ENCODE peak calls at places on chromosomes 12 and 14, in ten cellular contexts. One of them, this sample, is unnamed.

GRCh38 chr14:83992857-83993256 is 1537.1 kb upstream of the FLRT2 start:
- DNase-seq in ACHN: no peak
- DNase-seq in stimulated activated naive CD4-positive, alpha-beta T cell: no peak
- DNase-seq in stomach: no peak
- DNase-seq in iPS-NIHi11: no peak
- DNase-seq in cardiac fibroblast: no peak
- DNase-seq in thoracic aorta: no peak
- DNase-seq in A549: no peak
- DNase-seq in bronchial epithelial cell: no peak
- DNase-seq in glutamatergic neuron: no peak
- DNase-seq in this sample: no peak

GRCh38 chr14:36773136-36773540 is 111.5 kb downstream of the PAX9 start:
- DNase-seq in stomach: no peak
- DNase-seq in cardiac fibroblast: peak
- DNase-seq in glutamatergic neuron: no peak
- DNase-seq in ACHN: peak
- DNase-seq in iPS-NIHi11: peak
- DNase-seq in A549: peak
- DNase-seq in bronchial epithelial cell: peak
- DNase-seq in stimulated activated naive CD4-positive, alpha-beta T cell: no peak
- DNase-seq in thoracic aorta: no peak
- DNase-seq in this sample: no peak

GRCh38 chr14:41749425-41749824 is 142.7 kb downstream of the LRFN5 start:
- DNase-seq in bronchial epithelial cell: no peak
- DNase-seq in A549: no peak
- DNase-seq in stomach: no peak
- DNase-seq in thoracic aorta: no peak
- DNase-seq in iPS-NIHi11: no peak
- DNase-seq in ACHN: peak
- DNase-seq in cardiac fibroblast: peak
- DNase-seq in stimulated activated naive CD4-positive, alpha-beta T cell: peak
- DNase-seq in glutamatergic neuron: no peak
- DNase-seq in this sample: no peak

GRCh38 chr12:92640686-92641085 is 62.1 kb upstream of the PLEKHG7 start:
- DNase-seq in thoracic aorta: no peak
- DNase-seq in cardiac fibroblast: no peak
- DNase-seq in stomach: no peak
- DNase-seq in iPS-NIHi11: no peak
- DNase-seq in bronchial epithelial cell: no peak
- DNase-seq in stimulated activated naive CD4-positive, alpha-beta T cell: no peak
- DNase-seq in ACHN: no peak
- DNase-seq in A549: no peak
- DNase-seq in glutamatergic neuron: no peak
- DNase-seq in this sample: no peak

GRCh38 chr14:42779024-42779423 is 1172.3 kb downstream of the LRFN5 start:
- DNase-seq in A549: no peak
- DNase-seq in glutamatergic neuron: no peak
- DNase-seq in cardiac fibroblast: peak
- DNase-seq in stimulated activated naive CD4-positive, alpha-beta T cell: no peak
- DNase-seq in thoracic aorta: no peak
- DNase-seq in iPS-NIHi11: no peak
- DNase-seq in bronchial epithelial cell: peak
- DNase-seq in ACHN: no peak
- DNase-seq in stomach: no peak
- DNase-seq in this sample: no peak

GRCh38 chr12:122336015-122336946 is 70.0 kb upstream of the VPS33A start:
- DNase-seq in thoracic aorta: no peak
- DNase-seq in stomach: no peak
- DNase-seq in stimulated activated naive CD4-positive, alpha-beta T cell: peak
- DNase-seq in A549: peak
- DNase-seq in glutamatergic neuron: peak
- DNase-seq in cardiac fibroblast: peak
- DNase-seq in bronchial epithelial cell: peak
- DNase-seq in iPS-NIHi11: peak
- DNase-seq in ACHN: peak
- DNase-seq in this sample: peak

GRCh38 chr12:94712852-94713545 is 62.6 kb upstream of the TMCC3 start:
- DNase-seq in stimulated activated naive CD4-positive, alpha-beta T cell: no peak
- DNase-seq in bronchial epithelial cell: no peak
- DNase-seq in cardiac fibroblast: no peak
- DNase-seq in A549: no peak
- DNase-seq in iPS-NIHi11: no peak
- DNase-seq in ACHN: no peak
- DNase-seq in stomach: no peak
- DNase-seq in glutamatergic neuron: no peak
- DNase-seq in thoracic aorta: no peak
- DNase-seq in this sample: no peak

GRCh38 chr12:24127919-24128721 is 178.7 kb upstream of the SOX5 start:
- DNase-seq in ACHN: no peak
- DNase-seq in stomach: no peak
- DNase-seq in A549: no peak
- DNase-seq in bronchial epithelial cell: no peak
- DNase-seq in thoracic aorta: no peak
- DNase-seq in iPS-NIHi11: no peak
- DNase-seq in cardiac fibroblast: no peak
- DNase-seq in glutamatergic neuron: no peak
- DNase-seq in stimulated activated naive CD4-positive, alpha-beta T cell: no peak
- DNase-seq in this sample: no peak

GRCh38 chr12:101857043-101857558 is 20.3 kb upstream of the DRAM1 start:
- DNase-seq in cardiac fibroblast: peak
- DNase-seq in ACHN: peak
- DNase-seq in A549: peak
- DNase-seq in glutamatergic neuron: no peak
- DNase-seq in stomach: no peak
- DNase-seq in thoracic aorta: no peak
- DNase-seq in bronchial epithelial cell: peak
- DNase-seq in iPS-NIHi11: no peak
- DNase-seq in stimulated activated naive CD4-positive, alpha-beta T cell: no peak
- DNase-seq in this sample: no peak

GRCh38 chr12:65125975-65126374 is 4.9 kb upstream of the WIF1 start:
- DNase-seq in iPS-NIHi11: no peak
- DNase-seq in glutamatergic neuron: no peak
- DNase-seq in thoracic aorta: no peak
- DNase-seq in cardiac fibroblast: no peak
- DNase-seq in stimulated activated naive CD4-positive, alpha-beta T cell: no peak
- DNase-seq in A549: no peak
- DNase-seq in bronchial epithelial cell: no peak
- DNase-seq in stomach: no peak
- DNase-seq in ACHN: no peak
- DNase-seq in this sample: no peak

GRCh38 chr14:75860561-75861160 is 121.1 kb downstream of the TGFB3 start:
- DNase-seq in A549: no peak
- DNase-seq in thoracic aorta: no peak
- DNase-seq in glutamatergic neuron: no peak
- DNase-seq in stomach: no peak
- DNase-seq in ACHN: no peak
- DNase-seq in cardiac fibroblast: no peak
- DNase-seq in bronchial epithelial cell: no peak
- DNase-seq in stimulated activated naive CD4-positive, alpha-beta T cell: no peak
- DNase-seq in iPS-NIHi11: no peak
- DNase-seq in this sample: no peak

GRCh38 chr14:100476012-100476822 is 111.0 kb downstream of the BEGAIN start:
- DNase-seq in stomach: peak
- DNase-seq in glutamatergic neuron: no peak
- DNase-seq in stimulated activated naive CD4-positive, alpha-beta T cell: no peak
- DNase-seq in iPS-NIHi11: no peak
- DNase-seq in A549: peak
- DNase-seq in bronchial epithelial cell: peak
- DNase-seq in cardiac fibroblast: peak
- DNase-seq in ACHN: peak
- DNase-seq in thoracic aorta: no peak
- DNase-seq in this sample: no peak

GRCh38 chr12:10364839-10365681 is 24.8 kb downstream of the KLRK1 start:
- DNase-seq in cardiac fibroblast: peak
- DNase-seq in A549: peak
- DNase-seq in ACHN: peak
- DNase-seq in stomach: peak
- DNase-seq in glutamatergic neuron: no peak
- DNase-seq in stimulated activated naive CD4-positive, alpha-beta T cell: peak
- DNase-seq in bronchial epithelial cell: peak
- DNase-seq in iPS-NIHi11: peak
- DNase-seq in thoracic aorta: no peak
- DNase-seq in this sample: peak

GRCh38 chr12:111222520-111222919 is 146.4 kb downstream of the PHETA1 start:
- DNase-seq in stomach: no peak
- DNase-seq in A549: no peak
- DNase-seq in thoracic aorta: no peak
- DNase-seq in bronchial epithelial cell: no peak
- DNase-seq in ACHN: no peak
- DNase-seq in glutamatergic neuron: no peak
- DNase-seq in iPS-NIHi11: no peak
- DNase-seq in stimulated activated naive CD4-positive, alpha-beta T cell: no peak
- DNase-seq in cardiac fibroblast: no peak
- DNase-seq in this sample: no peak

GRCh38 chr12:39402922-39403321 is 40.0 kb downstream of the KIF21A start:
- DNase-seq in bronchial epithelial cell: peak
- DNase-seq in thoracic aorta: no peak
- DNase-seq in A549: no peak
- DNase-seq in cardiac fibroblast: peak
- DNase-seq in stimulated activated naive CD4-positive, alpha-beta T cell: no peak
- DNase-seq in iPS-NIHi11: no peak
- DNase-seq in glutamatergic neuron: no peak
- DNase-seq in ACHN: peak
- DNase-seq in stomach: no peak
- DNase-seq in this sample: no peak

GRCh38 chr14:95207475-95208253 is 50.3 kb upstream of the DICER1 start:
- DNase-seq in stomach: no peak
- DNase-seq in thoracic aorta: no peak
- DNase-seq in A549: no peak
- DNase-seq in stimulated activated naive CD4-positive, alpha-beta T cell: no peak
- DNase-seq in ACHN: no peak
- DNase-seq in iPS-NIHi11: no peak
- DNase-seq in bronchial epithelial cell: no peak
- DNase-seq in cardiac fibroblast: no peak
- DNase-seq in glutamatergic neuron: no peak
- DNase-seq in this sample: no peak

GRCh38 chr12:49983892-49984291 is 11.1 kb downstream of the AQP6 start:
- DNase-seq in ACHN: peak
- DNase-seq in glutamatergic neuron: no peak
- DNase-seq in bronchial epithelial cell: peak
- DNase-seq in cardiac fibroblast: peak
- DNase-seq in stomach: no peak
- DNase-seq in iPS-NIHi11: no peak
- DNase-seq in A549: no peak
- DNase-seq in stimulated activated naive CD4-positive, alpha-beta T cell: no peak
- DNase-seq in thoracic aorta: no peak
- DNase-seq in this sample: no peak

GRCh38 chr12:57722716-57723629 is 15.6 kb downstream of the AGAP2 start:
- DNase-seq in stimulated activated naive CD4-positive, alpha-beta T cell: no peak
- DNase-seq in cardiac fibroblast: no peak
- DNase-seq in thoracic aorta: no peak
- DNase-seq in iPS-NIHi11: no peak
- DNase-seq in stomach: no peak
- DNase-seq in A549: no peak
- DNase-seq in bronchial epithelial cell: no peak
- DNase-seq in ACHN: no peak
- DNase-seq in glutamatergic neuron: no peak
- DNase-seq in this sample: no peak